ENCODE peak calls at places on chromosomes 5 and 9, in eight cellular contexts. G is K562; C is pancreas; I is activated CD8-positive, alpha-beta T cell treated with anti-CD3 and anti-CD28 coated beads for 36 hours; J is naive thymus-derived CD8-positive, alpha-beta T cell; D is GM23338; N is left lobe of liver; A is IMR-90. P is an unnamed sample.

GRCh38 chr5:57383093-57383861 is 99.3 kb downstream of the ACTBL2 start:
- ATAC-seq in G (peak), C (no peak), I (peak), J (no peak), D (no peak), N (peak), A (peak), P (no peak)

GRCh38 chr9:40914772-40915659 is 213.5 kb downstream of the FOXD4L6 start:
- ATAC-seq in G (no peak), C (no peak), I (no peak), J (no peak), D (no peak), N (no peak), A (no peak), P (peak)

GRCh38 chr9:112328545-112328944 is 4.9 kb downstream of the PTBP3 start:
- ATAC-seq in G (no peak), C (no peak), I (no peak), J (no peak), D (no peak), N (no peak), A (no peak), P (no peak)

GRCh38 chr5:96651948-96652753 is 10.0 kb upstream of the CAST start:
- ATAC-seq in G (peak), C (no peak), I (peak), J (peak), D (peak), N (peak), A (no peak), P (no peak)

GRCh38 chr5:61052870-61053269 is 107.9 kb downstream of the NDUFAF2 start:
- ATAC-seq in G (no peak), C (no peak), I (no peak), J (no peak), D (no peak), N (no peak), A (peak), P (no peak)

GRCh38 chr5:68187268-68188055 is 28.1 kb upstream of the PIK3R1 start:
- ATAC-seq in G (peak), C (no peak), I (no peak), J (no peak), D (peak), N (peak), A (peak), P (no peak)

GRCh38 chr5:40915341-40915926 is 6.1 kb downstream of the C7 start:
- ATAC-seq in G (no peak), C (no peak), I (no peak), J (no peak), D (no peak), N (peak), A (no peak), P (no peak)

GRCh38 chr5:173475780-173476179 is 140.7 kb downstream of the BOD1 start:
- ATAC-seq in G (no peak), C (no peak), I (no peak), J (no peak), D (no peak), N (no peak), A (no peak), P (no peak)

GRCh38 chr5:79183617-79184016 is 52.3 kb upstream of the JMY start:
- ATAC-seq in G (no peak), C (no peak), I (no peak), J (no peak), D (no peak), N (no peak), A (no peak), P (no peak)

GRCh38 chr9:6133346-6134063 is 82.1 kb upstream of the IL33 start:
- ATAC-seq in G (no peak), C (no peak), I (no peak), J (no peak), D (no peak), N (no peak), A (no peak), P (no peak)

GRCh38 chr9:120439147-120439546 is 140.8 kb downstream of the CDK5RAP2 start:
- ATAC-seq in G (peak), C (no peak), I (peak), J (no peak), D (peak), N (peak), A (no peak), P (no peak)

GRCh38 chr5:170757182-170757601 is 26.3 kb upstream of the GABRP start:
- ATAC-seq in G (no peak), C (peak), I (no peak), J (no peak), D (no peak), N (peak), A (peak), P (no peak)

GRCh38 chr5:158739941-158740340 is 359.8 kb downstream of the EBF1 start:
- ATAC-seq in G (no peak), C (no peak), I (no peak), J (no peak), D (peak), N (peak), A (no peak), P (no peak)

GRCh38 chr9:86668488-86668887 is 278.8 kb downstream of the GAS1 start:
- ATAC-seq in G (no peak), C (no peak), I (no peak), J (no peak), D (no peak), N (no peak), A (peak), P (no peak)

GRCh38 chr5:17813214-17813613 is 179.0 kb downstream of the TAF11L14 start:
- ATAC-seq in G (no peak), C (no peak), I (no peak), J (no peak), D (no peak), N (no peak), A (peak), P (no peak)

GRCh38 chr9:76255781-76256455 is 138.3 kb downstream of the RFK start:
- ATAC-seq in G (no peak), C (no peak), I (no peak), J (no peak), D (no peak), N (peak), A (peak), P (no peak)

GRCh38 chr9:22308177-22308576 is 138.4 kb upstream of the DMRTA1 start:
- ATAC-seq in G (no peak), C (no peak), I (no peak), J (no peak), D (no peak), N (peak), A (no peak), P (no peak)

GRCh38 chr9:13279284-13280162 is at the start of gene MPDZ:
- ATAC-seq in G (peak), C (peak), I (no peak), J (no peak), D (peak), N (peak), A (peak), P (peak)

GRCh38 chr5:52743012-52743411 is 44.7 kb upstream of the ITGA1 start:
- ATAC-seq in G (no peak), C (no peak), I (peak), J (peak), D (no peak), N (no peak), A (no peak), P (no peak)

GRCh38 chr5:110790673-110791072 is 51.9 kb downstream of the SLC25A46 start:
- ATAC-seq in G (no peak), C (no peak), I (no peak), J (no peak), D (no peak), N (peak), A (peak), P (no peak)

GRCh38 chr5:39470021-39470420 is 45.2 kb upstream of the DAB2 start:
- ATAC-seq in G (no peak), C (no peak), I (no peak), J (no peak), D (no peak), N (no peak), A (no peak), P (no peak)

P was measured in stimulated activated memory B cell treated with anti-CD40 and anti-IgM and Interleukin-4, amounts not matched to agents 10 μg/mL and 1 μg/mL and 100 μg/mL, for 72 hours.